ENCODE peak calls at places on chromosomes 4 and X, in seven cellular contexts. P is ovary; A is CD4-positive, alpha-beta memory T cell; R is NT2/D1; F is tibial artery; M is fibroblast of lung; N is neural progenitor cell. K is an unnamed sample. For H3K27me3, the result is how much of the 10 kb centered on the place peaks cover.

GRCh38 chr4:125832161-125832560 is 517.4 kb downstream of the FAT4 start:
- DNase-seq in P (no peak), A (no peak), R (no peak), F (no peak), M (no peak), N (no peak), K (no peak)

GRCh38 chrX:153926863-153927685 is 1.0 kb upstream of the ARHGAP4 start:
- DNase-seq in P (peak), A (peak), R (no peak), F (peak), M (no peak), N (peak), K (peak)

GRCh38 chr4:186304816-186305520 is 39.0 kb downstream of the F11 start:
- DNase-seq in P (no peak), A (no peak), R (no peak), F (no peak), M (no peak), N (no peak), K (no peak)

GRCh38 chr4:168569066-168569908 is 72.4 kb downstream of the PALLD start:
- DNase-seq in P (no peak), A (no peak), R (no peak), F (no peak), M (no peak), N (no peak), K (no peak)

GRCh38 chr4:76765473-76766183 is 132.3 kb downstream of the SOWAHB start:
- DNase-seq in P (no peak), A (no peak), R (no peak), F (no peak), M (peak), N (no peak), K (no peak)

GRCh38 chrX:13013353-13014110 is 30.9 kb downstream of the FAM9C start:
- DNase-seq in P (peak), A (no peak), R (no peak), F (no peak), M (peak), N (no peak), K (no peak)

GRCh38 chr4:122826596-122827257 is at the start of gene FGF2:
- DNase-seq in P (peak), A (no peak), R (peak), F (peak), M (peak), N (peak), K (peak)

GRCh38 chr4:145936142-145937020 is 2.2 kb downstream of the ZNF827 start:
- DNase-seq in P (peak), A (peak), R (peak), F (peak), M (peak), N (peak), K (peak)

GRCh38 chr4:36823199-36823967 is 421.2 kb upstream of the NWD2 start:
- DNase-seq in P (no peak), A (no peak), R (no peak), F (no peak), M (no peak), N (no peak), K (peak)

GRCh38 chrX:6024204-6024603 is 204.5 kb downstream of the NLGN4X start:
- DNase-seq in P (no peak), A (no peak), R (no peak), F (no peak), M (no peak), N (no peak), K (no peak)
- H3K27me3 ChIP-seq in P (under half), A (under half), R (under half), F (under half), M (under half), N (under half), K (under half)

GRCh38 chr4:174545268-174545667 is 23.0 kb upstream of the HPGD start:
- DNase-seq in P (no peak), A (no peak), R (no peak), F (no peak), M (no peak), N (no peak), K (no peak)

GRCh38 chr4:174553828-174554227 is 31.5 kb upstream of the HPGD start:
- DNase-seq in P (no peak), A (no peak), R (no peak), F (no peak), M (peak), N (no peak), K (no peak)

GRCh38 chr4:174554329-174554728 is 32.0 kb upstream of the HPGD start:
- DNase-seq in P (no peak), A (no peak), R (no peak), F (no peak), M (no peak), N (no peak), K (no peak)

GRCh38 chr4:174549696-174550095 is 27.4 kb upstream of the HPGD start:
- DNase-seq in P (no peak), A (no peak), R (no peak), F (no peak), M (no peak), N (no peak), K (no peak)

DNA sequence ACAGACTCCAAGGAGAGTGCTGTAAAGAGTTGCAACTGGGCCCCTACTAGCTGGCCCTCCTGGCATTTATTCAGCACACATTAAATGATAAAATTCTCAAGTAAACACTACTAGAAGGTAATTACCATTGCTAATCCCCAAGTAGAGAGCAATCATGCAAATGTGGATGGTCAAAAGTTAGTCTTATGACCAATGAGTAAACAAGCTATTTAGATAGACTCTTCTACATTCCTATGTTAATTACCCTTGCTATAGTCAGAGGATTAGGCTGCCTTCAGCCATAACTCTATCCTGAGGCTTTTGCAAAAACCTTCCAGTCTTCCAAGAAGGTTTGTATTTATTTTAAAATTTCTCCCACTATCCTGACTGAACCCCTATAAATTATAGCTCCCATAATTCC is 28.3 kb upstream of the HPGD start:
- DNase-seq in P (no peak), A (no peak), R (peak), F (no peak), M (no peak), N (peak), K (no peak)
- H3K27me3 ChIP-seq in P (under half), A (under half), R (under half), F (under half), M (under half), N (under half), K (under half)

DNA sequence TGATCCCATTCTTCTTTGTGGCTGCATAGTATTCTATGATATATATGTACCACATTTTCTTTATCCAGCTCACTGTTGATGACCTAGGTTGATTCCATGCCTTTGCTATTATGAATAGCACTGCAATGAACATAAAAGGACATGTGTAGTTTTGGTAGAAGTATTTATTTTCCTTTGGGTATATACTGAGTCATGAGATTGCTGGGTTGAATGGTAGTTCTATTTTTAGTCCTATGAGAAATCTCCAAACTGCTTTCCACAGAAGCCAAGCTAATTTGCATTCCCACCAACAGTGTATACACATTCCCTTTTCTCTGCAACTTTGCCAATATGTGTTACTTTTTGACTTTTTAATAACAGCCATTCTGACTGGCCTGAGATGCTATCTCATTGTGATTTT is 278.3 kb downstream of the PCDH18 start:
- DNase-seq in P (no peak), A (no peak), R (no peak), F (no peak), M (peak), N (no peak), K (no peak)
- H3K27me3 ChIP-seq in P (under half), A (under half), R (under half), F (under half), M (under half), N (under half), K (under half)

DNA sequence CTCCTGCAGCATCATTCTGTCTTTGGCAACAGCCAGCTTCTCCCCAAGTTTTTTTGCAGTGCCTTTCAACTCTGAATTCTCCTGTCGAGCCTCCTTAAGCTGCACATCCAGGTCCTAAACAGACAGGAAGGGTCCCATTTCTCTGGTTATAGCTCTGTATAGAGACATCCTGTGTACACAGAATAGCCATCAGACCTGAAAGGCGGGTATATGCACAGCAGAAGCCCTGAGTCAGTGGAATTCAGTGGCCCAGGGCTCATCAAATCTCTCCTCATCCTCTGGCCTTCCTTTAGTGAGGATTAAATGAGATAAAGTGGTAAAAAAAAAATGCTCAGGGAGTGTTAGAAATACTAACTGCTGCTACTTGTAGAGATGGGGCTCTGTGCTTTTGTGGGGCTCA is 73.8 kb downstream of the FAM184B start:
- DNase-seq in P (no peak), A (no peak), R (no peak), F (no peak), M (no peak), N (no peak), K (no peak)
- H3K27me3 ChIP-seq in P (under half), A (under half), R (under half), F (under half), M (under half), N (under half), K (under half)

DNA sequence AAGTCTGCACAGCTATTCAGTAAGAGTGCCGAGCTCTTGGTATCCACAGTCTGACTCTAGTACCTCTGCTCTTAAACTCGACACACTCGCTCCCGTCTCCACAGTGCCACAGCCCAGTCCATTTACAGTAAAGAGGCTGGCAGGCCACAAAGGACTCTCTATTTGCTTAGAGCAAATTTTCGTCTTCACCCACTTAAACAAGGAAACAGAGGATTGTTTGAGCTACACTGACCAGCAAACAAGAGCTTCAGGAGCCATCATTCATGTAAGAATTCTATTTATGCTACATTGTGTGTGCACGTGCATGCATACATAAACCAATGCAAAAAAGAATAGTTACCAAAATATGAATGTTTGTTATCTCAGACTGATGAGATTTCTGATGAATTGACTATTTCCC is 290.2 kb downstream of the USP46 start:
- DNase-seq in P (no peak), A (no peak), R (no peak), F (no peak), M (no peak), N (no peak), K (no peak)
- H3K27me3 ChIP-seq in P (under half), A (under half), R (under half), F (under half), M (under half), N (under half), K (under half)

DNA sequence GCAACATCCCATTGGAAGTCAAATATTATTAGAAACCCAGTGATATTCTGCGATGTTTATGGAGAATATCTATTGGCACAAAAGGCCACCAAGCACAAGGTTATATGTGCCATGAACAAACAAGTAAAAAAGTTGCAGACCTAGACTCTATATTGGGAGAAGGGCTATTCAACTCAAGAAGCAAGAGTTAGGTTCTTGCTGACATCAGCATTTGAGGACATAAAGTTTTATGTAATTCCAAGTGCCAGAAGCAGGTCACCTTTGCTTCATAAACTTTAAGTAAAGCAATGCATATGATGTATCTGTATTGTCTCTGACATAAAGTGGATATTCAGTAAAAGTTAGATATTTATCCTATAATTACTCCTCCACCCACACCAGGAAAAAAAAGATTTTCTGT is 71.1 kb downstream of the MAGEB10 start:
- DNase-seq in P (no peak), A (no peak), R (no peak), F (no peak), M (no peak), N (no peak), K (no peak)
- H3K27me3 ChIP-seq in P (under half), A (under half), R (under half), F (under half), M (under half), N (under half), K (under half)

GRCh38 chrX:151830911-151831310 is 81.8 kb upstream of the MAGEA4 start:
- DNase-seq in P (no peak), A (no peak), R (peak), F (no peak), M (no peak), N (no peak), K (no peak)
- H3K27me3 ChIP-seq in P (under half), A (under half), R (under half), F (under half), M (under half), N (under half), K (under half)

DNA sequence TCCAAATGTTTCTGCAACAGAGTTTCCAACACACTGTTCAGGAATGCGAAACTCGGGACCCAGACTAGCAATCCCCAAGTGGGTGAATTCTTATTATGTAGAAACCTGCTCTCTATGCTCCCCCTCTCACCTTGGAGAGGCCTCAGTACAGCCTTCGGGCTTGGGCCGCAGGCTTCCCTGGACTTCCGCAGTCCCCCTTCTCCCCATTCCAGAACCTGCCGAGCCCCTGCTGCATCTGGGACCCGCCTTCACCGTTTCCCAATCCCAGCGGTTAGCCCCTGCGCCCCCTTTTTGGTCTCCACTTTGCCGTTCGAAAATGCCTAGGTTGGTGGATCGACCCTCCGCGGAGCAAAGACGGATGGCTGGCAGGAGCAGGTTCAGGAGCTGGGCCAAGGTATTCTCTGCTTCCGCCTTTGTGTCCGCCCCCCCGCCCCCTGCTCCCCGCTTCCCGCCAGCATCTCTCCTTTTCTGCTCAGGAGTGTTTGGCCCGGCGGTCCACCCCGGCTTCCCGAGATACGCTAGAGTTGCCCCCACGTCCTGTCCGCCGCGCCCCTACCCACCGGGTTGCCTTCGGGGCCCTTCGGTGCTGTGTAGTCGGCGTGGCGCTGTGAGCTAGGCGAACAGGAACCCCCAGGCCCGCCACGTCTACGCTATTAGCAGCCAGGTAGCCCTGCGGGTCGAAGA is 11.5 kb downstream of the HAND2 start:
- DNase-seq in P (peak), A (no peak), R (no peak), F (peak), M (no peak), N (peak), K (peak)
- H3K27me3 ChIP-seq in P (under half), A (half or more), R (half or more), F (under half), M (half or more), N (half or more), K (under half)

DNA sequence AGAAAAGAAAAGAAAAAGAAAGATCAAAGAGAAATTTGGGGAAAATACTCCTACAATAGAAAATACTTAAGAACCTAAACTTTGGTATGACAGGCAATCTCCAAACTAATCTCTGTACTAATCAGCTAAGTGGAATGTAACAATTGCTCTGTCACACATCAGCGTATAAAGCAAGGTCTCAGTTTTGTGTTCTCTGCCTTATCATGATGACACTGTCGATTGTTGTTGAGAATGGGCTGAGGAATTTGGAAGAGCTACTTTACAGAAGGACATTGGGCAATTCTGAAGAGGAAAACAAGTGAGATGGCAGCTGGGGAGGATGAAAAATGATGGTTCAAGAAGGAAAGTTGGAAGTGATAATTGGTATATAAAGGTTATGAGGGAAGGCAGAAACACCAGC is 486.0 kb upstream of the HTR2C start:
- DNase-seq in P (no peak), A (no peak), R (no peak), F (no peak), M (no peak), N (no peak), K (no peak)
- H3K27me3 ChIP-seq in P (under half), A (under half), R (under half), F (under half), M (under half), N (under half), K (under half)

K was measured in aorta.